ENCODE peak calls at places on chromosome 1, in four cellular contexts. One of them, this sample, is unnamed.

GRCh38 chr1:8323706-8324105 is 5.8 kb downstream of the SLC45A1 start:
- DNase-seq in type B pancreatic cell: no peak
- DNase-seq in stimulated activated CD8-positive, alpha-beta memory T cell treated with anti-CD3 and anti-CD28 coated beads, Interleukin-2, amount 100 ng/mL, for 48 hours: no peak
- DNase-seq in mucosa of gallbladder: no peak
- DNase-seq in this sample: no peak

GRCh38 chr1:202624781-202625108 is 85.5 kb downstream of the SYT2 start:
- DNase-seq in type B pancreatic cell: no peak
- DNase-seq in stimulated activated CD8-positive, alpha-beta memory T cell treated with anti-CD3 and anti-CD28 coated beads, Interleukin-2, amount 100 ng/mL, for 48 hours: no peak
- DNase-seq in mucosa of gallbladder: no peak
- DNase-seq in this sample: no peak

GRCh38 chr1:172588296-172589291 is 55.6 kb downstream of the SUCO start:
- DNase-seq in mucosa of gallbladder: no peak
- DNase-seq in type B pancreatic cell: no peak
- DNase-seq in stimulated activated CD8-positive, alpha-beta memory T cell treated with anti-CD3 and anti-CD28 coated beads, Interleukin-2, amount 100 ng/mL, for 48 hours: no peak
- DNase-seq in this sample: peak

GRCh38 chr1:15684468-15685283 is 556 bp downstream of the PLEKHM2 start:
- DNase-seq in type B pancreatic cell: no peak
- DNase-seq in mucosa of gallbladder: no peak
- DNase-seq in stimulated activated CD8-positive, alpha-beta memory T cell treated with anti-CD3 and anti-CD28 coated beads, Interleukin-2, amount 100 ng/mL, for 48 hours: peak
- DNase-seq in this sample: no peak

GRCh38 chr1:21436488-21437340 is 3.2 kb upstream of the NBPF3 start:
- DNase-seq in type B pancreatic cell: no peak
- DNase-seq in stimulated activated CD8-positive, alpha-beta memory T cell treated with anti-CD3 and anti-CD28 coated beads, Interleukin-2, amount 100 ng/mL, for 48 hours: no peak
- DNase-seq in mucosa of gallbladder: peak
- DNase-seq in this sample: peak

GRCh38 chr1:226939439-226940028 is 560 bp upstream of the COQ8A start:
- DNase-seq in stimulated activated CD8-positive, alpha-beta memory T cell treated with anti-CD3 and anti-CD28 coated beads, Interleukin-2, amount 100 ng/mL, for 48 hours: peak
- DNase-seq in mucosa of gallbladder: peak
- DNase-seq in type B pancreatic cell: no peak
- DNase-seq in this sample: no peak

GRCh38 chr1:40350391-40350790 is 23.1 kb upstream of the SMAP2 start:
- DNase-seq in mucosa of gallbladder: no peak
- DNase-seq in stimulated activated CD8-positive, alpha-beta memory T cell treated with anti-CD3 and anti-CD28 coated beads, Interleukin-2, amount 100 ng/mL, for 48 hours: no peak
- DNase-seq in type B pancreatic cell: no peak
- DNase-seq in this sample: no peak

GRCh38 chr1:202029171-202029665 is 18.8 kb downstream of the ELF3 start:
- DNase-seq in stimulated activated CD8-positive, alpha-beta memory T cell treated with anti-CD3 and anti-CD28 coated beads, Interleukin-2, amount 100 ng/mL, for 48 hours: no peak
- DNase-seq in type B pancreatic cell: no peak
- DNase-seq in mucosa of gallbladder: no peak
- DNase-seq in this sample: peak